ENCODE peak calls at places on chromosomes 3 and 15, in four cellular contexts. K is spleen, A is adrenal gland, Z is Peyer's patch. M is an unnamed sample.

GRCh38 chr3:68705695-68706429 is 226.5 kb downstream of the TAFA4 start:
- DNase-seq in K (no peak), Z (no peak), A (no peak), M (no peak)

GRCh38 chr3:17810759-17811158 is 68.3 kb upstream of the TBC1D5 start:
- DNase-seq in Z (no peak), K (no peak), A (no peak), M (no peak)

GRCh38 chr3:170038434-170039110 is 777 bp downstream of the GPR160 start:
- DNase-seq in A (no peak), K (peak), Z (peak), M (no peak)

GRCh38 chr3:61005591-61005990 is 245.7 kb downstream of the FHIT start:
- DNase-seq in Z (no peak), A (no peak), K (no peak), M (no peak)

GRCh38 chr3:8769088-8769822 is at the start of gene OXTR:
- DNase-seq in Z (peak), K (peak), A (peak), M (peak)

GRCh38 chr3:114213669-114214541 is 23.5 kb downstream of the ZNF80 start:
- DNase-seq in A (peak), K (peak), Z (peak), M (peak)

GRCh38 chr3:59480486-59480995 is 430.7 kb upstream of the CFAP20DC start:
- DNase-seq in K (no peak), A (no peak), Z (no peak), M (no peak)

GRCh38 chr3:176767385-176767784 is 429.9 kb downstream of the TBL1XR1 start:
- DNase-seq in K (no peak), A (no peak), Z (no peak), M (peak)

GRCh38 chr3:40120816-40121215 is 188.7 kb upstream of the EIF1B start:
- DNase-seq in Z (no peak), A (peak), K (no peak), M (no peak)

GRCh38 chr15:75104804-75105557 is 81.6 kb downstream of the PPCDC start:
- DNase-seq in K (no peak), A (peak), Z (peak), M (peak)

DNA sequence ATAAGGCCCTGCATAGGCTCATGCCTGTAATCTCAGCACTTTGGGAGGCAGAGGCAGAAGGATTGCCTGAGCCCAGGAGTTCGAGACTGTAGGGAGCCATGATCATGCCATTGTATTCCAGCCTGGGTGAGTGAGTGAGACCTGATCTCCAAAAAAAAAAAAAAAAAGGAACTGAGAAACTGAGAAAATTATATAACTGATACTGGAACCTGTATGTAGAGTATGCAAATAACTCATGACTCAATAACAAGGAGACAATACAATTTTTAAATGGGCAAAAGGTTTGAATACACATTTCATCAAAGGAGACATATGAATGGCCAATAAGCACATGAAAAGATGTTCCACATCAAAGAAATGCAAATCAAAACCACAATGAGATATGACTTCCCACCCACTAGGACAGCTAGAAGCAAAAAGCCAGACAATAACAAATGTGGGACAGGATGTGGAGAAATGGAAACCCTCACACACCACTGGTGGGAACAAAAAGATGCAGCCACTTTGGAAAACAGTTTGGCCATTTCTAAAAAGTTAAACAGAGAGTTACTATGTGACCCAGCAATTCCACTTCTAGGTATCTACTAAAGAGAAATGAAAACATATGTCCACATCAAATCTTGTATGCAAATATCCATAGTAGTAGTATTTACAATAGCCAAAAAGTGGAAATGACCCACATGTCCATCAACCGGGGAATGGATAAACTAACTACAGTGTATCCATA is 70.7 kb downstream of the IQSEC1 start:
- DNase-seq in A (no peak), Z (no peak), K (no peak), M (no peak)
- TF ChIP-seq POLR2A in A (no peak), Z (no peak), K (no peak), M (no peak)

GRCh38 chr15:90266061-90266431 is 574 bp downstream of the NGRN start:
- DNase-seq in A (peak), Z (peak), K (peak), M (no peak)
- TF ChIP-seq POLR2A in A (no peak), Z (no peak), K (no peak), M (no peak)

GRCh38 chr3:63809607-63810006 is 9.5 kb upstream of the C3orf49 start:
- DNase-seq in K (no peak), Z (peak), A (no peak), M (no peak)

GRCh38 chr3:63808633-63809032 is 10.5 kb upstream of the C3orf49 start:
- DNase-seq in K (no peak), A (no peak), Z (no peak), M (no peak)

GRCh38 chr3:63807901-63808589 is 11.1 kb upstream of the C3orf49 start:
- DNase-seq in Z (no peak), K (no peak), A (no peak), M (no peak)
- TF ChIP-seq POLR2A in Z (no peak), K (no peak), A (no peak), M (no peak)

GRCh38 chr3:31589228-31589627 is 56.5 kb downstream of the STT3B start:
- DNase-seq in K (no peak), A (no peak), Z (no peak), M (no peak)
- TF ChIP-seq POLR2A in K (no peak), A (no peak), Z (no peak), M (no peak)

GRCh38 chr3:48634661-48635221 is 520 bp downstream of the SLC26A6 start:
- DNase-seq in Z (peak), K (peak), A (peak), M (peak)

GRCh38 chr3:48637305-48637704 is 2.0 kb upstream of the SLC26A6 start:
- DNase-seq in K (no peak), A (no peak), Z (no peak), M (no peak)

GRCh38 chr3:48636149-48636548 is 888 bp upstream of the SLC26A6 start:
- DNase-seq in K (no peak), Z (no peak), A (no peak), M (no peak)

GRCh38 chr3:48633743-48634142 is 1.5 kb downstream of the SLC26A6 start:
- DNase-seq in A (no peak), K (no peak), Z (no peak), M (no peak)

DNA sequence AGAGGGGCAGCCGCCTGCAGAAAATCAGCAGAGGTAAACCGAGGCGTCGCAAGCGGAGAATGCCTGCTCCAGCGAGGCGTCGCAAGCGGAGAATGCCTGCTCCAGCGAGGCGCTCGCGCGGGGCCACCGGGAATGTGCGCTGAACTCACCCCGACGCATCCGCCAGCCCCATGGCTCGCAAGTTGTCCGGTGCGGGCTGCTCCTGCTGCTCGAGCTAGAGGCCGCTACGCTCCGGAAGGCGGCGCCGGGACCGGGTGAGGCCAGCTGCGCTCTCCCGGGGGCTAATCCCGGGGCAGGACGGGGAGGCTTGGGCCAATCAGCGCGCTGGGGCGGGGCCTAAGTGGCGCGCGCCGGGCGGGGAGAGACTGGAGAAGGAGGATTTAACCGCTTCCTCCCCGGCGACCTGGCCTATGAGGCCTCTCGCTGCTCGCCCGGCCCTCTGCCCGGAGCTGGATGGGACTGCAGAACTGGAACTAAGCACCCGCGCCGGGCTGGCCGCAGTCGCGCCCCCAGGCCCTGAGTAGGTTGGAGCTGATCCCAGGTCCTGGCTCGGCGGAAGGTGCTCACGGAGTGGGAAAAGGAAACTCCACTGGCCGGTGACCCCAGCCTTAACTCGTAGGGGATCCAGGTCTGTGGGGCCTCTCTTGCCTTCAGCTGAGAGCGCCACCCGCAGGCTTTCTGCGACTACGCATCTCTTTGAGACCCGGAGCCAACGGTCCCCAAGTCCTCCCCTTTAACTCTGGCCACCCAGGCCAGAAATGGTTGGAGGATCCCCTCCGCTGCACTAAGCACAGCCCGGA is at the start of gene SLC26A6:
- DNase-seq in A (peak), Z (peak), K (peak), M (peak)
- TF ChIP-seq POLR2A in A (peak), Z (peak), K (no peak), M (peak)

DNA sequence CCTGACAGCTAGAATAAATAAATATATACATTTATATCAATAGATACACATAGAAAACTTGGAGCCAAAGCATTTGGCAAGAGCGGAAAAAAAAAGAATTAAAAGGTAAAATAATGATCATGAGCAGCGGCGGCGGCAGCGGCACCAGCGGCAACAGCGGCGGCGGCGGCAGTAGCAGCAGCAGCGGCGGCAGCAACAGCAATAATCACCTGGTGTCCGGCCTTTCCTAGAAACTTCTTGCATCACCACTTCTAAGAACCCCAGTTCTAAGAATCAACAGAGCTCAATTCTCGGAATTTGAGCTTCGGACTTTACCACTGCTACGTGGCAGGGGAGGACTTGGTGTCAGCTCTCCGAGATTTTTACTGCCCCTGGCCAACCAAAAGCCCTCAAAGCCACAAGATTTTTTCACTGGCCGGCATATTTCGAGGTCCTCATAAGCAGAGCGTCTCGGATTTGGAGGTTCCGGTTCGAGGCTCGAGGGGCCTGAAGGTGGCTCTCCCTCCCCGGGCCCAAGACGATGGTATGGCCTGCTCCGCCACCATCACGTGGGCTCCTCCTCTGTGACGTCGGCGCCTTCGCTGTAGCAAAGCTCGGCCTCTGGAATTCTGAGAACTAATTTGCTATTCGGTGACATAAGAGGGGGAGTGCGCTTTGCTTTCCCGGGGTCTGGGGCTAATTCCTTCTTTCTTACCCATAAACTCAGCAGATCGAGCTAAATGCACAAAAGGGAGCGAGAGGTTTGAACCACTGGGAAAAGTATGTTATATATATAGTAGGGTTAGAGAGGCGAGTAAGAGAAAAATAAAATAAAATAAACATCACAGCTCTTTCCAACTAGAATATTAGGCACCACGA is at the start of gene BCL6:
- DNase-seq in A (peak), Z (peak), K (peak), M (peak)
- TF ChIP-seq POLR2A in A (peak), Z (peak), K (peak), M (peak)

GRCh38 chr15:67070150-67070549 is 4.7 kb downstream of the SMAD3 start:
- DNase-seq in Z (no peak), K (no peak), A (no peak), M (no peak)
- TF ChIP-seq POLR2A in Z (no peak), K (no peak), A (no peak), M (no peak)

GRCh38 chr3:64687781-64688515 is at the start of gene ADAMTS9:
- DNase-seq in K (peak), Z (peak), A (peak), M (no peak)
- TF ChIP-seq POLR2A in K (no peak), Z (no peak), A (peak), M (no peak)

GRCh38 chr3:10166213-10166604 is 1.5 kb downstream of the IRAK2 start:
- DNase-seq in A (no peak), Z (no peak), K (no peak), M (no peak)

GRCh38 chr3:10169000-10169496 is 4.3 kb downstream of the IRAK2 start:
- DNase-seq in K (no peak), A (no peak), Z (peak), M (no peak)

GRCh38 chr3:10160925-10161324 is 3.8 kb upstream of the IRAK2 start:
- DNase-seq in Z (no peak), A (no peak), K (no peak), M (no peak)

GRCh38 chr3:10162147-10162546 is 2.6 kb upstream of the IRAK2 start:
- DNase-seq in Z (no peak), A (no peak), K (no peak), M (no peak)

GRCh38 chr3:10164546-10165393 is at the start of gene IRAK2:
- DNase-seq in Z (peak), K (peak), A (peak), M (peak)
- TF ChIP-seq POLR2A in Z (peak), K (no peak), A (no peak), M (peak)

GRCh38 chr15:32840481-32841245 is 122.9 kb downstream of the GREM1 start:
- DNase-seq in A (no peak), Z (no peak), K (no peak), M (no peak)
- TF ChIP-seq POLR2A in A (no peak), Z (no peak), K (no peak), M (no peak)

M was measured in H54.